ENCODE peak calls at places on chromosomes 3 and 15, in five cellular contexts. One of them, this sample, is unnamed.

GRCh38 chr3:187949093-187949820 is 204.0 kb upstream of the BCL6 start:
- DNase-seq in A549: no peak
- DNase-seq in H1: no peak
- DNase-seq in K562: no peak
- DNase-seq in HCT116: no peak
- DNase-seq in this sample: no peak

GRCh38 chr15:58142827-58143226 is 4.6 kb downstream of the AQP9 start:
- DNase-seq in A549: no peak
- DNase-seq in H1: no peak
- DNase-seq in K562: no peak
- DNase-seq in HCT116: no peak
- DNase-seq in this sample: no peak

GRCh38 chr15:64004582-64004981 is 41.7 kb downstream of the DAPK2 start:
- DNase-seq in A549: peak; percentile 81
- DNase-seq in H1: no peak
- DNase-seq in K562: peak; percentile 46
- DNase-seq in HCT116: peak; percentile 71
- DNase-seq in this sample: no peak

GRCh38 chr3:69161587-69162196 is 39.3 kb upstream of the LMOD3 start:
- DNase-seq in A549: peak; percentile 42
- DNase-seq in H1: no peak
- DNase-seq in K562: peak; percentile 38
- DNase-seq in HCT116: peak; percentile 41
- DNase-seq in this sample: peak; percentile 53

GRCh38 chr15:85282504-85283115 is 97.8 kb upstream of the AKAP13 start:
- DNase-seq in A549: no peak
- DNase-seq in H1: no peak
- DNase-seq in K562: no peak
- DNase-seq in HCT116: no peak
- DNase-seq in this sample: no peak

GRCh38 chr3:31880020-31880419 is 101.0 kb downstream of the OSBPL10 start:
- DNase-seq in A549: peak; percentile 36
- DNase-seq in H1: no peak
- DNase-seq in K562: no peak
- DNase-seq in HCT116: no peak
- DNase-seq in this sample: peak; percentile 64

GRCh38 chr15:33310481-33311311 is at the start of gene RYR3:
- DNase-seq in A549: no peak
- DNase-seq in H1: no peak
- DNase-seq in K562: no peak
- DNase-seq in HCT116: no peak
- DNase-seq in this sample: no peak

GRCh38 chr15:68511073-68511991 is 67.5 kb upstream of the CORO2B start:
- DNase-seq in A549: no peak
- DNase-seq in H1: no peak
- DNase-seq in K562: no peak
- DNase-seq in HCT116: no peak
- DNase-seq in this sample: no peak

GRCh38 chr3:108093616-108094015 is 2.8 kb upstream of the CD47 start:
- DNase-seq in A549: no peak
- DNase-seq in H1: no peak
- DNase-seq in K562: no peak
- DNase-seq in HCT116: no peak
- DNase-seq in this sample: no peak

GRCh38 chr3:183564046-183564445 is 8.5 kb upstream of the KLHL6 start:
- DNase-seq in A549: no peak
- DNase-seq in H1: no peak
- DNase-seq in K562: no peak
- DNase-seq in HCT116: no peak
- DNase-seq in this sample: peak; percentile 8

GRCh38 chr15:101320501-101321052 is 25.5 kb upstream of the SNRPA1 start:
- DNase-seq in A549: no peak
- DNase-seq in H1: no peak
- DNase-seq in K562: no peak
- DNase-seq in HCT116: no peak
- DNase-seq in this sample: peak; percentile 99

GRCh38 chr15:38878946-38879345 is 314.3 kb upstream of the RASGRP1 start:
- DNase-seq in A549: no peak
- DNase-seq in H1: no peak
- DNase-seq in K562: no peak
- DNase-seq in HCT116: no peak
- DNase-seq in this sample: no peak

GRCh38 chr15:38876211-38876610 is 311.6 kb upstream of the RASGRP1 start:
- DNase-seq in A549: no peak
- DNase-seq in H1: no peak
- DNase-seq in K562: no peak
- DNase-seq in HCT116: no peak
- DNase-seq in this sample: no peak

GRCh38 chr15:38878026-38878425 is 313.4 kb upstream of the RASGRP1 start:
- DNase-seq in A549: no peak
- DNase-seq in H1: no peak
- DNase-seq in K562: no peak
- DNase-seq in HCT116: no peak
- DNase-seq in this sample: no peak

GRCh38 chr15:38876621-38877020 is 312.0 kb upstream of the RASGRP1 start:
- DNase-seq in A549: no peak
- DNase-seq in H1: no peak
- DNase-seq in K562: no peak
- DNase-seq in HCT116: no peak
- DNase-seq in this sample: no peak

GRCh38 chr15:38877471-38877870 is 312.9 kb upstream of the RASGRP1 start:
- DNase-seq in A549: peak; percentile 42
- DNase-seq in H1: no peak
- DNase-seq in K562: no peak
- DNase-seq in HCT116: no peak
- DNase-seq in this sample: no peak
- TF ChIP-seq POLR2A in A549: no peak
- TF ChIP-seq POLR2A in H1: no peak
- TF ChIP-seq POLR2A in K562: no peak
- TF ChIP-seq POLR2A in HCT116: no peak
- TF ChIP-seq POLR2A in this sample: no peak

GRCh38 chr3:178560759-178561158 is 24.5 kb downstream of the KCNMB2 start:
- DNase-seq in A549: no peak
- DNase-seq in H1: no peak
- DNase-seq in K562: no peak
- DNase-seq in HCT116: no peak
- DNase-seq in this sample: no peak

GRCh38 chr3:178562869-178563232 is 26.6 kb downstream of the KCNMB2 start:
- DNase-seq in A549: no peak
- DNase-seq in H1: no peak
- DNase-seq in K562: no peak
- DNase-seq in HCT116: no peak
- DNase-seq in this sample: no peak

GRCh38 chr3:178561239-178561638 is 25.0 kb downstream of the KCNMB2 start:
- DNase-seq in A549: no peak
- DNase-seq in H1: no peak
- DNase-seq in K562: no peak
- DNase-seq in HCT116: no peak
- DNase-seq in this sample: no peak

GRCh38 chr3:178558637-178559036 is 22.4 kb downstream of the KCNMB2 start:
- DNase-seq in A549: no peak
- DNase-seq in H1: no peak
- DNase-seq in K562: no peak
- DNase-seq in HCT116: no peak
- DNase-seq in this sample: no peak

GRCh38 chr3:178562143-178562868 is 26.1 kb downstream of the KCNMB2 start:
- DNase-seq in A549: no peak
- DNase-seq in H1: no peak
- DNase-seq in K562: no peak
- DNase-seq in HCT116: no peak
- DNase-seq in this sample: no peak
- TF ChIP-seq MAX in A549: no peak
- TF ChIP-seq MAX in H1: no peak
- TF ChIP-seq MAX in K562: no peak
- TF ChIP-seq MAX in HCT116: no peak
- TF ChIP-seq MAX in this sample: no peak

DNA sequence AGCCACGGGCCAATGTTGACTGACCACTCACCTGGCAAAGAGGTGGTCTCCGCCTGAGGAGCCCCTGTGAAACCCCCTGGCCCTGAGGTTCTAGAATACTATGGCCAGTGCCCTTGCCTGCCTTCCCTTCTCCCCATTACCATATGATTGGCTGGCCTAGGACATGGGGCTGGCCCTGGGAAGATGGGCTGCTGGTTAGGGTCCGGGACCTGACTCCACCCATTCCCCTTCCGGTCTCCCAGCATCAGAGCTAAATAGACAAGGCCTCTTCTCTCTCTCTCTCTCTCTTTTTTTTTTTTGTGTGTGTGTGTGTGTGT is 3.8 kb downstream of the CSK start:
- DNase-seq in A549: no peak
- DNase-seq in H1: no peak
- DNase-seq in K562: no peak
- DNase-seq in HCT116: no peak
- DNase-seq in this sample: no peak
- TF ChIP-seq POLR2A in A549: no peak
- TF ChIP-seq POLR2A in H1: no peak
- TF ChIP-seq POLR2A in K562: no peak
- TF ChIP-seq POLR2A in HCT116: no peak
- TF ChIP-seq POLR2A in this sample: no peak

GRCh38 chr3:16059081-16059537 is 115.4 kb upstream of the GALNT15 start:
- DNase-seq in A549: peak; percentile 51
- DNase-seq in H1: no peak
- DNase-seq in K562: no peak
- DNase-seq in HCT116: no peak
- DNase-seq in this sample: no peak
- TF ChIP-seq MAX in A549: no peak
- TF ChIP-seq MAX in H1: no peak
- TF ChIP-seq MAX in K562: no peak
- TF ChIP-seq MAX in HCT116: peak; percentile 19
- TF ChIP-seq MAX in this sample: no peak

GRCh38 chr3:19960670-19961069 is 13.8 kb downstream of the RAB5A start:
- DNase-seq in A549: no peak
- DNase-seq in H1: no peak
- DNase-seq in K562: no peak
- DNase-seq in HCT116: no peak
- DNase-seq in this sample: no peak
- TF ChIP-seq POLR2A in A549: no peak
- TF ChIP-seq POLR2A in H1: no peak
- TF ChIP-seq POLR2A in K562: no peak
- TF ChIP-seq POLR2A in HCT116: no peak
- TF ChIP-seq POLR2A in this sample: no peak